ENCODE peak calls at places on chromosomes 12 and 14, in six cellular contexts. V is cardiac muscle cell, Q is left ventricle myocardium inferior, Y is tibial artery, K is stomach, T is A549. A is an unnamed sample.

GRCh38 chr12:123713398-123714301 is 1.5 kb downstream of the ATP6V0A2 start:
- DNase-seq in K (peak), Y (no peak), T (no peak), Q (no peak), V (no peak), A (peak)

GRCh38 chr14:22375321-22375930 is 213.6 kb downstream of the DAD1 start:
- DNase-seq in Y (no peak), K (no peak), T (peak), V (peak), Q (no peak), A (peak)

GRCh38 chr14:100533647-100534485 is 53.4 kb downstream of the BEGAIN start:
- DNase-seq in T (no peak), Q (peak), K (peak), Y (peak), V (no peak), A (peak)

GRCh38 chr14:51157012-51157411 is 62.1 kb upstream of the TRIM9 start:
- DNase-seq in T (peak), K (no peak), Q (no peak), V (peak), Y (no peak), A (peak)

GRCh38 chr12:31387011-31387410 is 61.1 kb upstream of the SINHCAF start:
- DNase-seq in T (no peak), Q (no peak), Y (no peak), K (no peak), V (no peak), A (no peak)

GRCh38 chr14:79304279-79304678 is 907.0 kb downstream of the DIO2 start:
- DNase-seq in Q (no peak), K (no peak), Y (no peak), T (no peak), V (no peak), A (no peak)

GRCh38 chr12:70695361-70696023 is 58.3 kb upstream of the PTPRB start:
- DNase-seq in Y (no peak), V (no peak), T (no peak), Q (no peak), K (no peak), A (no peak)

GRCh38 chr14:57812000-57812399 is 53.9 kb downstream of the SLC35F4 start:
- DNase-seq in Y (no peak), K (no peak), T (no peak), Q (no peak), V (no peak), A (no peak)

GRCh38 chr12:60535363-60535762 is 939.5 kb downstream of the SLC16A7 start:
- DNase-seq in Q (no peak), V (no peak), T (no peak), Y (no peak), K (no peak), A (no peak)

GRCh38 chr12:126218697-126219096 is 1153.5 kb downstream of the AACS start:
- DNase-seq in V (peak), K (no peak), Q (no peak), T (no peak), Y (no peak), A (no peak)

GRCh38 chr14:68397827-68398226 is 395.0 kb downstream of the ZFP36L1 start:
- DNase-seq in Y (no peak), K (no peak), V (no peak), Q (no peak), T (no peak), A (no peak)

GRCh38 chr14:34254031-34254430 is 208.0 kb downstream of the SPTSSA start:
- DNase-seq in Y (no peak), T (no peak), V (no peak), K (no peak), Q (no peak), A (no peak)

GRCh38 chr12:92745874-92746553 is 43.2 kb downstream of the PLEKHG7 start:
- DNase-seq in Q (peak), V (no peak), T (peak), K (peak), Y (peak), A (no peak)

GRCh38 chr14:61557262-61557661 is 138.1 kb upstream of the HIF1A start:
- DNase-seq in Y (no peak), K (no peak), Q (no peak), T (no peak), V (no peak), A (no peak)

GRCh38 chr14:69049675-69050074 is 70.6 kb upstream of the ACTN1 start:
- DNase-seq in T (no peak), Q (no peak), Y (no peak), V (no peak), K (no peak), A (no peak)

GRCh38 chr14:45028107-45028626 is 55.7 kb upstream of the PRPF39 start:
- DNase-seq in K (no peak), V (no peak), Q (no peak), T (no peak), Y (no peak), A (peak)

GRCh38 chr12:46109343-46110219 is 119.2 kb upstream of the SCAF11 start:
- DNase-seq in Y (no peak), K (no peak), V (no peak), T (no peak), Q (no peak), A (no peak)

GRCh38 chr14:37081220-37081619 is 91.2 kb downstream of the SLC25A21 start:
- DNase-seq in Q (no peak), K (no peak), V (no peak), Y (no peak), T (no peak), A (no peak)

GRCh38 chr12:63937381-63938168 is 93.1 kb downstream of the SRGAP1 start:
- DNase-seq in Y (no peak), Q (no peak), K (no peak), V (no peak), T (no peak), A (no peak)

DNA sequence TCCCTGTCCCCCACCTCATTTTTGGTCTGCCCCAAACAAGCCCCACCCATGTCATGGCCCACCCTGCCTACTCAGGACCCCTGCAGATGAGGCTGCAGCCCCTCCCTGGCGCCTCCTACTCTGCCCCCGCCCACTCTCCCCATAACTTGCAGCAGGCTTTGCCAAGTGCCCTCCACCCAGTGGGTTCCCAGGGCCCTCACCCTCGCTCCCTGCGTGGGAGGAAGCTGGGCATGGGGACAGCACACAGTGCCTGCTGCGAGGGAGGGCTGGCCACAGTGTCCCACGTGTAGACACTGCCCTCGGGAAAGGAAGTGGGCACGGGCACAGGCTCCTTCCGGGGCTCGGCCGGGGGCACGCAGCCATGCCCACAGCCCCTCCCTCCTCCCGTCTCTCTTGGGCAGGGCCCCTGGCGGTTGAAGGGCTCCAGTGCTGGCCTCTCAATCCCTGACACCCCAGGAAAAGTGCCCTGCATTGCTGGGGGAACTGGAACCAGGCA is 9.4 kb downstream of the AKT1 start:
- DNase-seq in Y (no peak), V (no peak), Q (no peak), K (no peak), T (no peak), A (no peak)
- TF ChIP-seq CTCF in Y (no peak), V (no peak), Q (no peak), K (no peak), T (no peak), A (no peak)

GRCh38 chr12:41965996-41966395 is 178.7 kb downstream of the GXYLT1 start:
- DNase-seq in V (no peak), T (no peak), Y (no peak), Q (no peak), K (no peak), A (no peak)

GRCh38 chr12:41968661-41969060 is 176.0 kb downstream of the GXYLT1 start:
- DNase-seq in V (no peak), Q (no peak), T (no peak), Y (no peak), K (no peak), A (no peak)

GRCh38 chr12:41963398-41963797 is 181.3 kb downstream of the GXYLT1 start:
- DNase-seq in V (no peak), T (no peak), K (no peak), Y (no peak), Q (no peak), A (no peak)

GRCh38 chr12:41967668-41968649 is 176.7 kb downstream of the GXYLT1 start:
- DNase-seq in Q (no peak), Y (no peak), K (no peak), T (no peak), V (peak), A (no peak)

DNA sequence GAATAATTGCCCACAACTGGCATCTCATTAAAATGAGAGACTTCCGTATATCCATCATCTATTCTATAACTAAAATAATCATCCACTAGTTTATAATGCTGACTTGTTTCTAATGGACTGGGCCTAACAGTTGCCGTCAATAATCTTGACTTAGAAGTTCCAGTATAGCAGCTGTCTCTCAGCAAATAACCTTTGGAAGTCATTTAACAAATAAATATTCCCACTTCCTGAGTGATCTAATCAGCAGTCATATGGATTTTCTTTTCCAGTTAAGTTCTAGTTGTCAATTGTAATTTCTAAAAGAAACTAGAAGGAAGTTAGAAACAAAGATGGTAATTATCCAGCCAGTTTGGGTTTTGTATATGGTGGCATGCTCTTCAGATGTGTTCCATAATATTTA is 177.8 kb downstream of the GXYLT1 start:
- DNase-seq in V (no peak), Q (no peak), K (no peak), T (no peak), Y (no peak), A (no peak)
- TF ChIP-seq CTCF in V (no peak), Q (no peak), K (no peak), T (no peak), Y (no peak), A (no peak)

GRCh38 chr12:42804928-42805327 is 215.4 kb upstream of the PRICKLE1 start:
- DNase-seq in Y (no peak), T (no peak), V (no peak), Q (no peak), K (no peak), A (no peak)
- TF ChIP-seq CTCF in Y (no peak), T (no peak), V (no peak), Q (no peak), K (no peak), A (no peak)

DNA sequence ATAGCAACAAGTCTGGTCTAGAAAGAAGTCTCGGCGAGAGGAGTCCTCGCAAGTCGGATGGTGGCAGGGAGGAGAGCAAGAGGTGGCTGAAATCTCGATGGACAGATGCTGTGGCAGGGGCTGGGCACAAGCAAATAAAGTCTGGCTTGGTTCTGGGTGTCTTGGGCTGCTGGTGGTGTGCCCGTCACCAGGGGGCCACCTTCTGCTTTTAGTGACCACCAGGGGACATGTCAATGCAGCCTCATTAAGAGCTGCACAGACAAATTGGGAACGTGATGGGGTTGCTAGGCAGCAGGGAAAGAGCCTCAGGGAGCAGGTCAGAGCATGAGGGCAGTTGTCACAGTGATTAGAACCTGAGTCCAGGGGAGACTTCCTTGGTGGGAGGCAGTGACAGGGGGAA is 43.9 kb downstream of the LRRC74A start:
- DNase-seq in T (peak), Q (no peak), V (peak), K (no peak), Y (no peak), A (no peak)
- TF ChIP-seq CTCF in T (peak), Q (no peak), V (no peak), K (no peak), Y (no peak), A (no peak)

GRCh38 chr12:81639196-81639595 is 120.0 kb downstream of the PPFIA2 start:
- DNase-seq in T (no peak), Y (no peak), K (no peak), Q (no peak), V (no peak), A (no peak)

GRCh38 chr12:81644503-81644902 is 114.6 kb downstream of the PPFIA2 start:
- DNase-seq in K (no peak), V (peak), T (peak), Q (no peak), Y (no peak), A (peak)
- TF ChIP-seq CTCF in K (peak), V (peak), T (peak), Q (peak), Y (peak), A (no peak)

GRCh38 chr12:6370994-6371754 is 4.2 kb downstream of the SCNN1A start:
- DNase-seq in Q (no peak), T (peak), K (peak), Y (no peak), V (no peak), A (no peak)
- TF ChIP-seq CTCF in Q (no peak), T (peak), K (no peak), Y (no peak), V (peak), A (no peak)

GRCh38 chr14:90785876-90786450 is 30.3 kb downstream of the TTC7B start:
- DNase-seq in K (no peak), Q (no peak), T (no peak), V (no peak), Y (peak), A (no peak)

GRCh38 chr14:90788031-90788430 is 28.2 kb downstream of the TTC7B start:
- DNase-seq in V (no peak), T (no peak), K (no peak), Y (peak), Q (no peak), A (no peak)

GRCh38 chr14:90784621-90785270 is 31.5 kb downstream of the TTC7B start:
- DNase-seq in Y (peak), T (no peak), V (no peak), Q (no peak), K (no peak), A (no peak)

GRCh38 chr14:90783344-90783743 is 32.9 kb downstream of the TTC7B start:
- DNase-seq in Y (peak), Q (no peak), T (no peak), K (no peak), V (no peak), A (no peak)

GRCh38 chr14:90785474-90785873 is 30.8 kb downstream of the TTC7B start:
- DNase-seq in V (no peak), Y (peak), K (peak), T (no peak), Q (no peak), A (no peak)
- TF ChIP-seq CTCF in V (peak), Y (no peak), K (no peak), T (no peak), Q (no peak), A (no peak)